ENCODE peak calls at places on chromosome 15, in nine cellular contexts. One of them, this sample, is unnamed.
A peak's percentile ranks its signal among the peaks of the same experiment; 100 is the strongest.

GRCh38 chr15:89665449-89666146 is 10.3 kb upstream of the KIF7 start:
- DNase-seq in endothelial cell of umbilical vein: peak; percentile 36
- DNase-seq in stomach: peak; percentile 57
- DNase-seq in upper lobe of left lung: peak; percentile 46
- DNase-seq in H1: peak; percentile 79
- DNase-seq in HL-60: peak; percentile 33
- DNase-seq in Panc1: no peak
- DNase-seq in suprapubic skin: peak; percentile 77
- DNase-seq in HepG2: no peak
- DNase-seq in this sample: no peak

GRCh38 chr15:88126695-88127476 is 129.7 kb downstream of the NTRK3 start:
- DNase-seq in endothelial cell of umbilical vein: no peak
- DNase-seq in stomach: no peak
- DNase-seq in upper lobe of left lung: no peak
- DNase-seq in H1: no peak
- DNase-seq in HL-60: no peak
- DNase-seq in Panc1: no peak
- DNase-seq in suprapubic skin: no peak
- DNase-seq in HepG2: no peak
- DNase-seq in this sample: no peak

GRCh38 chr15:61755461-61755860 is 304.8 kb downstream of the VPS13C start:
- DNase-seq in endothelial cell of umbilical vein: no peak
- DNase-seq in stomach: no peak
- DNase-seq in upper lobe of left lung: no peak
- DNase-seq in H1: no peak
- DNase-seq in HL-60: no peak
- DNase-seq in Panc1: no peak
- DNase-seq in suprapubic skin: no peak
- DNase-seq in HepG2: no peak
- DNase-seq in this sample: no peak

GRCh38 chr15:39172380-39173281 is 408.2 kb upstream of the THBS1 start:
- DNase-seq in endothelial cell of umbilical vein: peak; percentile 50
- DNase-seq in stomach: no peak
- DNase-seq in upper lobe of left lung: peak; percentile 23
- DNase-seq in H1: peak; percentile 49
- DNase-seq in HL-60: no peak
- DNase-seq in Panc1: no peak
- DNase-seq in suprapubic skin: no peak
- DNase-seq in HepG2: peak; percentile 67
- DNase-seq in this sample: no peak

GRCh38 chr15:99692825-99693224 is 40.4 kb downstream of the LYSMD4 start:
- DNase-seq in endothelial cell of umbilical vein: no peak
- DNase-seq in stomach: no peak
- DNase-seq in upper lobe of left lung: no peak
- DNase-seq in H1: no peak
- DNase-seq in HL-60: no peak
- DNase-seq in Panc1: no peak
- DNase-seq in suprapubic skin: no peak
- DNase-seq in HepG2: no peak
- DNase-seq in this sample: no peak

GRCh38 chr15:96851613-96852012 is 521.1 kb downstream of the NR2F2 start:
- DNase-seq in endothelial cell of umbilical vein: peak; percentile 43
- DNase-seq in stomach: no peak
- DNase-seq in upper lobe of left lung: no peak
- DNase-seq in H1: no peak
- DNase-seq in HL-60: no peak
- DNase-seq in Panc1: no peak
- DNase-seq in suprapubic skin: no peak
- DNase-seq in HepG2: no peak
- DNase-seq in this sample: no peak

GRCh38 chr15:57551717-57552677 is 39.7 kb upstream of the MYZAP start:
- DNase-seq in endothelial cell of umbilical vein: peak; percentile 88
- DNase-seq in stomach: peak; percentile 68
- DNase-seq in upper lobe of left lung: no peak
- DNase-seq in H1: no peak
- DNase-seq in HL-60: no peak
- DNase-seq in Panc1: no peak
- DNase-seq in suprapubic skin: no peak
- DNase-seq in HepG2: peak; percentile 52
- DNase-seq in this sample: no peak

GRCh38 chr15:66101715-66102395 is 151.7 kb downstream of the MEGF11 start:
- DNase-seq in endothelial cell of umbilical vein: no peak
- DNase-seq in stomach: no peak
- DNase-seq in upper lobe of left lung: no peak
- DNase-seq in H1: no peak
- DNase-seq in HL-60: no peak
- DNase-seq in Panc1: no peak
- DNase-seq in suprapubic skin: no peak
- DNase-seq in HepG2: no peak
- DNase-seq in this sample: no peak

GRCh38 chr15:47374222-47374621 is 343.1 kb upstream of the SEMA6D start:
- DNase-seq in endothelial cell of umbilical vein: peak; percentile 52
- DNase-seq in stomach: no peak
- DNase-seq in upper lobe of left lung: no peak
- DNase-seq in H1: no peak
- DNase-seq in HL-60: no peak
- DNase-seq in Panc1: no peak
- DNase-seq in suprapubic skin: no peak
- DNase-seq in HepG2: no peak
- DNase-seq in this sample: no peak

GRCh38 chr15:95371664-95372063 is 958.8 kb upstream of the NR2F2 start:
- DNase-seq in endothelial cell of umbilical vein: no peak
- DNase-seq in stomach: no peak
- DNase-seq in upper lobe of left lung: no peak
- DNase-seq in H1: no peak
- DNase-seq in HL-60: no peak
- DNase-seq in Panc1: no peak
- DNase-seq in suprapubic skin: no peak
- DNase-seq in HepG2: no peak
- DNase-seq in this sample: no peak

DNA sequence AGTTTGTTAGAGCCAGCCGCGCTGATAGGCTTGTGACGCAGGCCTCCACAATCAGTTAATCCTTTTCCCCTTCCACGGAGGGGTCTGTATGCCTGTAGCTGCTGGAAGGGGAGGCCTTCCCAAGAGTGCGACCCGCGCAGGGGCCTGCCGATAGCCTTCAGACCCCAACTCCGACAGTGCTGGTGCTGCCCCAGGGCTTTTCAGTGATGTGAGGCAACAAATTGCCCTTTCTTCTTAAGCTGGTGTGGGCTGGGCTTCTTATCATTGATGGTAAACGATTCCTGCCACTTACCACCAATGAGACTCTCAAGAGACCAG is 143.4 kb downstream of the CHSY1 start:
- DNase-seq in endothelial cell of umbilical vein: no peak
- DNase-seq in stomach: no peak
- DNase-seq in upper lobe of left lung: no peak
- DNase-seq in H1: no peak
- DNase-seq in HL-60: no peak
- DNase-seq in Panc1: no peak
- DNase-seq in suprapubic skin: no peak
- DNase-seq in HepG2: no peak
- DNase-seq in this sample: no peak
- TF ChIP-seq POLR2AphosphoS5 in endothelial cell of umbilical vein: no peak
- TF ChIP-seq POLR2AphosphoS5 in stomach: no peak
- TF ChIP-seq POLR2AphosphoS5 in upper lobe of left lung: no peak
- TF ChIP-seq POLR2AphosphoS5 in H1: no peak
- TF ChIP-seq POLR2AphosphoS5 in HL-60: no peak
- TF ChIP-seq POLR2AphosphoS5 in Panc1: no peak
- TF ChIP-seq POLR2AphosphoS5 in suprapubic skin: no peak
- TF ChIP-seq POLR2AphosphoS5 in HepG2: no peak
- TF ChIP-seq POLR2AphosphoS5 in this sample: no peak

GRCh38 chr15:73928241-73928579 is 1.9 kb downstream of the LOXL1 start:
- DNase-seq in endothelial cell of umbilical vein: no peak
- DNase-seq in stomach: no peak
- DNase-seq in upper lobe of left lung: no peak
- DNase-seq in H1: no peak
- DNase-seq in HL-60: no peak
- DNase-seq in Panc1: no peak
- DNase-seq in suprapubic skin: no peak
- DNase-seq in HepG2: no peak
- DNase-seq in this sample: no peak

GRCh38 chr15:73930790-73931281 is 4.6 kb downstream of the LOXL1 start:
- DNase-seq in endothelial cell of umbilical vein: no peak
- DNase-seq in stomach: no peak
- DNase-seq in upper lobe of left lung: no peak
- DNase-seq in H1: no peak
- DNase-seq in HL-60: no peak
- DNase-seq in Panc1: no peak
- DNase-seq in suprapubic skin: no peak
- DNase-seq in HepG2: no peak
- DNase-seq in this sample: no peak

GRCh38 chr15:73928971-73929627 is 2.8 kb downstream of the LOXL1 start:
- DNase-seq in endothelial cell of umbilical vein: no peak
- DNase-seq in stomach: no peak
- DNase-seq in upper lobe of left lung: no peak
- DNase-seq in H1: no peak
- DNase-seq in HL-60: no peak
- DNase-seq in Panc1: no peak
- DNase-seq in suprapubic skin: no peak
- DNase-seq in HepG2: no peak
- DNase-seq in this sample: no peak

GRCh38 chr15:73931441-73931840 is 5.2 kb downstream of the LOXL1 start:
- DNase-seq in endothelial cell of umbilical vein: no peak
- DNase-seq in stomach: no peak
- DNase-seq in upper lobe of left lung: no peak
- DNase-seq in H1: no peak
- DNase-seq in HL-60: no peak
- DNase-seq in Panc1: no peak
- DNase-seq in suprapubic skin: no peak
- DNase-seq in HepG2: no peak
- DNase-seq in this sample: no peak

GRCh38 chr15:73930371-73930770 is 4.1 kb downstream of the LOXL1 start:
- DNase-seq in endothelial cell of umbilical vein: no peak
- DNase-seq in stomach: no peak
- DNase-seq in upper lobe of left lung: no peak
- DNase-seq in H1: no peak
- DNase-seq in HL-60: no peak
- DNase-seq in Panc1: no peak
- DNase-seq in suprapubic skin: no peak
- DNase-seq in HepG2: no peak
- DNase-seq in this sample: no peak
- TF ChIP-seq POLR2AphosphoS5 in endothelial cell of umbilical vein: no peak
- TF ChIP-seq POLR2AphosphoS5 in stomach: no peak
- TF ChIP-seq POLR2AphosphoS5 in upper lobe of left lung: no peak
- TF ChIP-seq POLR2AphosphoS5 in H1: no peak
- TF ChIP-seq POLR2AphosphoS5 in HL-60: no peak
- TF ChIP-seq POLR2AphosphoS5 in Panc1: no peak
- TF ChIP-seq POLR2AphosphoS5 in suprapubic skin: no peak
- TF ChIP-seq POLR2AphosphoS5 in HepG2: no peak
- TF ChIP-seq POLR2AphosphoS5 in this sample: no peak

DNA sequence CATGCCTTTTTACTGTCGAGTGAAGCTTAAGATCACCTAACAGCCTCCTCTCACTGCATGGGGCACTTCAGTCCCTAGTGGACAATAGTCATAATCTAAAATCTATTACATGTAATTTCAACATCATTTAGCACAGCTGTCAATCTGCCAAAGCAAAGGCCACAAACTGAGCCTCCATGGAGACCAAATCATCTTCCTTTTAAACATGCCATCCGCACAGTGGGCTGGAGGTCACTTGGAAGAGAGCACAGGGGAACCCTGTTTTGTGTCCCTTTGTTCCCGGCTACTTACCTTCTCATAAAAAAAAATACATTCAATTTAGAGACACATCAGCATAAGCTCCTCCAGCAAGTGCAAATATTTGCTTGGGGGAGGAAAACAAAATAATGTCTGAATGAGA is 167.3 kb downstream of the SQOR start:
- DNase-seq in endothelial cell of umbilical vein: no peak
- DNase-seq in stomach: no peak
- DNase-seq in upper lobe of left lung: no peak
- DNase-seq in H1: no peak
- DNase-seq in HL-60: no peak
- DNase-seq in Panc1: no peak
- DNase-seq in suprapubic skin: no peak
- DNase-seq in HepG2: peak; percentile 51
- DNase-seq in this sample: no peak
- TF ChIP-seq POLR2AphosphoS5 in endothelial cell of umbilical vein: no peak
- TF ChIP-seq POLR2AphosphoS5 in stomach: no peak
- TF ChIP-seq POLR2AphosphoS5 in upper lobe of left lung: no peak
- TF ChIP-seq POLR2AphosphoS5 in H1: no peak
- TF ChIP-seq POLR2AphosphoS5 in HL-60: no peak
- TF ChIP-seq POLR2AphosphoS5 in Panc1: no peak
- TF ChIP-seq POLR2AphosphoS5 in suprapubic skin: no peak
- TF ChIP-seq POLR2AphosphoS5 in HepG2: no peak
- TF ChIP-seq POLR2AphosphoS5 in this sample: no peak

GRCh38 chr15:67884009-67884408 is 44.2 kb upstream of the RNU6-1 start:
- DNase-seq in endothelial cell of umbilical vein: no peak
- DNase-seq in stomach: no peak
- DNase-seq in upper lobe of left lung: no peak
- DNase-seq in H1: no peak
- DNase-seq in HL-60: no peak
- DNase-seq in Panc1: no peak
- DNase-seq in suprapubic skin: no peak
- DNase-seq in HepG2: no peak
- DNase-seq in this sample: no peak

GRCh38 chr15:67885848-67886247 is 46.0 kb upstream of the RNU6-1 start:
- DNase-seq in endothelial cell of umbilical vein: no peak
- DNase-seq in stomach: no peak
- DNase-seq in upper lobe of left lung: no peak
- DNase-seq in H1: no peak
- DNase-seq in HL-60: no peak
- DNase-seq in Panc1: no peak
- DNase-seq in suprapubic skin: no peak
- DNase-seq in HepG2: no peak
- DNase-seq in this sample: no peak

GRCh38 chr15:67883228-67883773 is 43.5 kb upstream of the RNU6-1 start:
- DNase-seq in endothelial cell of umbilical vein: no peak
- DNase-seq in stomach: no peak
- DNase-seq in upper lobe of left lung: no peak
- DNase-seq in H1: no peak
- DNase-seq in HL-60: no peak
- DNase-seq in Panc1: no peak
- DNase-seq in suprapubic skin: no peak
- DNase-seq in HepG2: no peak
- DNase-seq in this sample: no peak

GRCh38 chr15:67882487-67883227 is 42.8 kb upstream of the RNU6-1 start:
- DNase-seq in endothelial cell of umbilical vein: no peak
- DNase-seq in stomach: no peak
- DNase-seq in upper lobe of left lung: peak; percentile 42
- DNase-seq in H1: no peak
- DNase-seq in HL-60: peak; percentile 90
- DNase-seq in Panc1: no peak
- DNase-seq in suprapubic skin: no peak
- DNase-seq in HepG2: no peak
- DNase-seq in this sample: no peak

DNA sequence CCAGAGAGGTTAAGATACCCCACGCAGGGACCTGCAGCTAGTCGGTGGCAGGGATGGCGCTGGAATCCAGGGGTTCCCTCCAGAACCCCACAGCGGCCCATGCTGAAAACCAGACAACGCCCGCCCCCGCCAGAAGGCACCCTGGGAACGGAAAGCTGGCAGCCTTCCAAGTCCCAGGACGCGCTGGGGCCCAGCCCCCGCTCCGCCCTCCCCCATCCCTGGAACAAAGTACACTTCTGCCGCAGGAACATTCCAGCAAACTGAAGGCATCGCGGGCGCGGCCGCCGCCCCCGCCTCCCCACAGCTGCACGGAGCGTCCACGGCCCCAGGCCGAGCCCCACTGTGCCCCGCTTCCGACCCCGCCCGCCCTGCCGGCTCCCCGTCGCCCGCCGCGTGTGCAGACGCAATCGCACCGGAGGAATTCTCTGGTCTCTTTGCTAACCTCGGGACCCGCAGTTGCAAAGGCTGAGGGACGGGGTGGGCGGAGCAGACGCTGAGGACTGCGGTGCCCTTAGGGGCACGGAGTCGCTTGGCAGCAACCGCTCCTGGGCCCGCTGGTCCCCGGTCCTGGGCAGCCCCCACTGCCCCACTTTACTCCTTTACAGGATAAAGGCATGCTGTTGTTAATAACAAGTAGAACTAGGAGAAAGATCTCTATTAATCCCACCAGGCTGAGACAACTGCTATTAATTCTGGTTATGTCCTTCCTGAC is 44.8 kb upstream of the RNU6-1 start:
- DNase-seq in endothelial cell of umbilical vein: peak; percentile 43
- DNase-seq in stomach: peak; percentile 89
- DNase-seq in upper lobe of left lung: peak; percentile 84
- DNase-seq in H1: peak; percentile 81
- DNase-seq in HL-60: peak; percentile 83
- DNase-seq in Panc1: no peak
- DNase-seq in suprapubic skin: peak; percentile 82
- DNase-seq in HepG2: peak; percentile 89
- DNase-seq in this sample: no peak
- TF ChIP-seq POLR2AphosphoS5 in endothelial cell of umbilical vein: peak; percentile 15
- TF ChIP-seq POLR2AphosphoS5 in stomach: peak; percentile 45
- TF ChIP-seq POLR2AphosphoS5 in upper lobe of left lung: peak; percentile 64
- TF ChIP-seq POLR2AphosphoS5 in H1: no peak
- TF ChIP-seq POLR2AphosphoS5 in HL-60: peak; percentile 81
- TF ChIP-seq POLR2AphosphoS5 in Panc1: no peak
- TF ChIP-seq POLR2AphosphoS5 in suprapubic skin: peak; percentile 81
- TF ChIP-seq POLR2AphosphoS5 in HepG2: no peak
- TF ChIP-seq POLR2AphosphoS5 in this sample: no peak

This sample was measured in GM12891.